ENCODE peak calls at places on chromosomes 3 and 15, in four cellular contexts. I is H9, K is IMR-90, M is mesenchymal stem cell. Q is an unnamed sample.

GRCh38 chr3:40309925-40310635 is 573 bp downstream of the EIF1B start:
- DNase-seq in I (no peak), M (peak), K (peak), Q (peak)

GRCh38 chr15:87748483-87748882 is 508.1 kb downstream of the NTRK3 start:
- DNase-seq in M (no peak), K (no peak), I (no peak), Q (no peak)

GRCh38 chr15:77025471-77025901 is 30.6 kb downstream of the PSTPIP1 start:
- DNase-seq in K (no peak), M (no peak), I (peak), Q (no peak)

GRCh38 chr3:180855364-180855763 is 57.1 kb upstream of the FXR1 start:
- DNase-seq in K (no peak), I (peak), M (no peak), Q (peak)

GRCh38 chr3:48433472-48434118 is 3.7 kb upstream of the PLXNB1 start:
- DNase-seq in M (no peak), K (peak), I (no peak), Q (no peak)

GRCh38 chr3:120526011-120526870 is 69.9 kb upstream of the NDUFB4 start:
- DNase-seq in I (no peak), M (no peak), K (no peak), Q (no peak)

GRCh38 chr3:14803101-14803980 is 15.4 kb upstream of the FGD5 start:
- DNase-seq in M (no peak), I (no peak), K (no peak), Q (no peak)

GRCh38 chr15:72796515-72797337 is 13.2 kb upstream of the ADPGK start:
- DNase-seq in I (peak), K (peak), M (peak), Q (peak)

GRCh38 chr3:189394599-189395121 is 222.9 kb downstream of the TPRG1 start:
- DNase-seq in I (no peak), M (no peak), K (no peak), Q (no peak)

GRCh38 chr15:85312486-85312885 is 67.9 kb upstream of the AKAP13 start:
- DNase-seq in M (peak), I (no peak), K (peak), Q (no peak)

GRCh38 chr3:67400476-67400875 is 253.9 kb downstream of the SUCLG2 start:
- DNase-seq in K (no peak), M (no peak), I (no peak), Q (no peak)

GRCh38 chr15:57031082-57031481 is 112.6 kb downstream of the TCF12 start:
- DNase-seq in M (no peak), I (no peak), K (no peak), Q (no peak)

GRCh38 chr3:113241292-113242033 is 30.1 kb downstream of the BOC start:
- DNase-seq in I (peak), M (peak), K (peak), Q (peak)

GRCh38 chr15:75622505-75622904 is 3.0 kb downstream of the SNUPN start:
- DNase-seq in K (no peak), M (no peak), I (no peak), Q (no peak)

GRCh38 chr3:13161021-13161759 is 88.0 kb upstream of the IQSEC1 start:
- DNase-seq in I (peak), K (no peak), M (no peak), Q (no peak)

GRCh38 chr15:99114511-99115299 is 9.8 kb downstream of the SYNM start:
- DNase-seq in I (no peak), K (no peak), M (no peak), Q (no peak)

GRCh38 chr3:62374375-62374876 is 1.1 kb upstream of the FEZF2 start:
- DNase-seq in M (peak), K (peak), I (peak), Q (peak)

GRCh38 chr3:73188707-73189106 is 127.2 kb downstream of the EBLN2 start:
- DNase-seq in M (no peak), K (no peak), I (no peak), Q (no peak)

GRCh38 chr15:80557441-80558234 is 137.5 kb upstream of the ABHD17C start:
- DNase-seq in K (no peak), M (no peak), I (no peak), Q (no peak)

GRCh38 chr3:137588871-137589270 is 175.2 kb upstream of the SOX14 start:
- DNase-seq in K (no peak), M (no peak), I (no peak), Q (no peak)
- H2BK5ac ChIP-seq in K (no peak), M (no peak), I (no peak), Q (no peak)

DNA sequence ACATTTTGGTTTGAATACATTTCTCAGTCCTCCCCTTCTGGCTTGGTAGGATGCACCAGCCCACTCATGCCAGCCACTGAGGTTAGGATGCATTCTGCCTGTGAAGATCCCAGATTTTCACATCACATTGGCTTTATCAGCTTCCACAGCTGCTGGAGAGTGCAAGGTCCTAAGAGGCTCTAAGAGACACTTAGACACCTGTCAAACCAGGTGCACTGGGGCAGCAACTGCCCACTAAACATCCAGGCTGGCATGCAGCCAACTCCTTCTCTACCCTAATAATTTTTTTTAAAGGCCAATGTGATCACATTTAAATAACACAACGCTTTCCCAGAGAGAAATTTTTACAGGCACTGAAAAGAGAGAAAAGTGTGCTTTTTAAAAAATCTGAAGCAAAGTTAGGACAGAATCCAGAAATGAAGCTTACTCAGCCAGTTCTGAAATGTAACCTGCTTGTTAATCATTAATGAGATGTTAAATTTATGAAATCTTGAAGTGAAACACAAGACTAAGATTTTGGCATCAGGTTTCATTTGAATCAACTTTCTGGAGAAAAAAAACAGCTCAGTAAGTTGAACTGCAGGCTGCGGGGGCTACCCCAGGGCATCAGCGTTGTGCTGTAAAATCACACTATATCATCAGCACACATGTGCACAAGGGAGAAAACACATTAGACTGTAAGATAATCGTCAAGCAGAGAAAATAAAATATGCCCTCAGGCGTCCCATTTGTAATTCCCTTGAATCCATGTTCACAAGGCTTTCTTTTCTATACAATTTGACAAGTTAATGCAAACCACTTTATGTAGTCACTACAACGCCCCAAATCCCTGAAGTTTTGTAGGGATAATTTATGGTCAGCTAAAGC is 312.9 kb downstream of the ZBBX start:
- DNase-seq in K (no peak), M (no peak), I (no peak), Q (no peak)
- H2AFZ ChIP-seq in K (no peak), M (no peak), I (no peak), Q (no peak)

GRCh38 chr15:90364251-90364650 is 12.2 kb downstream of the ZNF774 start:
- DNase-seq in K (peak), I (no peak), M (peak), Q (no peak)

GRCh38 chr15:90365414-90366055 is 13.5 kb downstream of the ZNF774 start:
- DNase-seq in I (no peak), M (no peak), K (no peak), Q (no peak)

GRCh38 chr15:90362936-90363212 is 10.8 kb downstream of the ZNF774 start:
- DNase-seq in M (peak), K (peak), I (no peak), Q (no peak)

GRCh38 chr15:90367578-90367977 is 15.5 kb downstream of the ZNF774 start:
- DNase-seq in M (peak), K (peak), I (no peak), Q (no peak)
- H2BK5ac ChIP-seq in M (no peak), K (no peak), I (no peak), Q (no peak)

GRCh38 chr3:65497846-65498245 is 540.9 kb downstream of the MAGI1 start:
- DNase-seq in M (no peak), I (no peak), K (no peak), Q (peak)
- H2AFZ ChIP-seq in M (no peak), I (no peak), K (no peak), Q (no peak)

GRCh38 chr3:31103623-31104180 is 209.2 kb upstream of the GADL1 start:
- DNase-seq in K (no peak), M (no peak), I (no peak), Q (no peak)
- H2BK5ac ChIP-seq in K (no peak), M (no peak), I (no peak), Q (no peak)

Q was measured in neuronal stem cell.